ENCODE peak calls at places on chromosomes 13 and 19, in ten cellular contexts. A is hepatocyte, L is GM23338, U is K562, T is PC-3, F is mammary epithelial cell, W is HCT116, X is GM12878, K is H1, I is SK-N-MC. B is an unnamed sample.

GRCh38 chr13:99467764-99468163 is 33.5 kb upstream of the TM9SF2 start:
- DNase-seq in A (peak), L (no peak), U (no peak), T (peak), F (peak), W (no peak), X (no peak), K (no peak), I (no peak), B (peak)

GRCh38 chr19:39430675-39431593 is 4.8 kb downstream of the RPS16 start:
- DNase-seq in A (peak), L (peak), U (peak), T (peak), F (peak), W (peak), X (no peak), K (no peak), I (no peak), B (peak)

GRCh38 chr19:16188521-16188920 is 3.3 kb downstream of the FAM32A start:
- DNase-seq in A (no peak), L (no peak), U (no peak), T (no peak), F (no peak), W (no peak), X (no peak), K (no peak), I (no peak), B (no peak)

GRCh38 chr19:40609561-40610395 is 8.6 kb downstream of the LTBP4 start:
- DNase-seq in A (peak), L (peak), U (peak), T (no peak), F (peak), W (peak), X (peak), K (no peak), I (no peak), B (peak)

GRCh38 chr13:20616059-20616797 is 49.3 kb downstream of the IFT88 start:
- DNase-seq in A (no peak), L (no peak), U (no peak), T (peak), F (peak), W (no peak), X (no peak), K (no peak), I (no peak), B (peak)

GRCh38 chr19:679418-680286 is 3.5 kb downstream of the FSTL3 start:
- DNase-seq in A (peak), L (peak), U (peak), T (peak), F (peak), W (no peak), X (no peak), K (no peak), I (no peak), B (peak)

GRCh38 chr13:98539655-98540054 is 37.3 kb downstream of the STK24 start:
- DNase-seq in A (no peak), L (no peak), U (no peak), T (no peak), F (no peak), W (no peak), X (no peak), K (no peak), I (no peak), B (peak)

GRCh38 chr13:51765142-51765515 is 38.8 kb downstream of the DHRS12 start:
- DNase-seq in A (no peak), L (no peak), U (no peak), T (no peak), F (no peak), W (no peak), X (no peak), K (no peak), I (no peak), B (no peak)

GRCh38 chr13:32035701-32036100 is 4.1 kb downstream of the FRY start:
- DNase-seq in A (no peak), L (no peak), U (no peak), T (no peak), F (no peak), W (no peak), X (no peak), K (no peak), I (no peak), B (no peak)

GRCh38 chr13:40187324-40187795 is 479.1 kb downstream of the FOXO1 start:
- DNase-seq in A (no peak), L (peak), U (no peak), T (no peak), F (no peak), W (no peak), X (no peak), K (no peak), I (no peak), B (no peak)

GRCh38 chr19:16383584-16384161 is 59.0 kb downstream of the KLF2 start:
- DNase-seq in A (no peak), L (no peak), U (no peak), T (no peak), F (no peak), W (no peak), X (no peak), K (no peak), I (no peak), B (no peak)

GRCh38 chr19:1027953-1028902 is 1.8 kb downstream of the CNN2 start:
- DNase-seq in A (peak), L (peak), U (peak), T (peak), F (peak), W (peak), X (no peak), K (no peak), I (no peak), B (peak)

GRCh38 chr13:70104481-70104880 is 3.1 kb upstream of the ATXN8OS start:
- DNase-seq in A (no peak), L (no peak), U (no peak), T (no peak), F (no peak), W (no peak), X (no peak), K (no peak), I (no peak), B (no peak)

GRCh38 chr19:5547881-5548280 is 19.9 kb downstream of the TINCR start:
- DNase-seq in A (peak), L (peak), U (peak), T (peak), F (peak), W (no peak), X (no peak), K (no peak), I (no peak), B (no peak)

GRCh38 chr13:65330691-65331090 is 1899.4 kb downstream of the PCDH9 start:
- DNase-seq in A (no peak), L (no peak), U (no peak), T (no peak), F (no peak), W (no peak), X (no peak), K (no peak), I (no peak), B (no peak)

GRCh38 chr13:37646531-37646930 is 48.0 kb upstream of the POSTN start:
- DNase-seq in A (no peak), L (no peak), U (no peak), T (no peak), F (no peak), W (no peak), X (no peak), K (no peak), I (no peak), B (no peak)

GRCh38 chr19:10805075-10805757 is 30.8 kb downstream of the TMED1 start:
- DNase-seq in A (no peak), L (no peak), U (no peak), T (no peak), F (no peak), W (no peak), X (no peak), K (no peak), I (no peak), B (no peak)

GRCh38 chr19:29681422-29682235 is 16.4 kb downstream of the PLEKHF1 start:
- DNase-seq in A (no peak), L (no peak), U (no peak), T (no peak), F (no peak), W (no peak), X (no peak), K (no peak), I (no peak), B (peak)

GRCh38 chr13:88483202-88483601 is 812.0 kb downstream of the SLITRK5 start:
- DNase-seq in A (no peak), L (no peak), U (no peak), T (no peak), F (no peak), W (no peak), X (no peak), K (no peak), I (no peak), B (no peak)

GRCh38 chr13:24618219-24618955 is 61.8 kb upstream of the ATP12A start:
- DNase-seq in A (no peak), L (no peak), U (no peak), T (no peak), F (no peak), W (no peak), X (peak), K (no peak), I (no peak), B (peak)

GRCh38 chr19:3171894-3172679 is 6.5 kb upstream of the S1PR4 start:
- DNase-seq in A (peak), L (no peak), U (no peak), T (peak), F (peak), W (no peak), X (no peak), K (no peak), I (no peak), B (no peak)

GRCh38 chr13:47337781-47338507 is 441.1 kb upstream of the HTR2A start:
- DNase-seq in A (peak), L (peak), U (no peak), T (no peak), F (no peak), W (no peak), X (no peak), K (no peak), I (no peak), B (peak)

GRCh38 chr19:44745386-44745831 is 3.1 kb upstream of the BCL3 start:
- DNase-seq in A (peak), L (peak), U (peak), T (peak), F (peak), W (peak), X (no peak), K (no peak), I (no peak), B (peak)

GRCh38 chr13:20360835-20361412 is 128.8 kb upstream of the GJB6 start:
- DNase-seq in A (no peak), L (no peak), U (no peak), T (no peak), F (no peak), W (no peak), X (no peak), K (no peak), I (no peak), B (peak)

GRCh38 chr13:21537105-21537504 is 66.9 kb downstream of the MICU2 start:
- DNase-seq in A (no peak), L (no peak), U (peak), T (no peak), F (no peak), W (no peak), X (no peak), K (no peak), I (no peak), B (peak)

GRCh38 chr19:36528921-36529518 is 949 bp upstream of the ZNF260 start:
- DNase-seq in A (peak), L (peak), U (peak), T (no peak), F (peak), W (no peak), X (peak), K (no peak), I (no peak), B (no peak)

GRCh38 chr13:107864543-107865460 is 350.5 kb downstream of the LIG4 start:
- DNase-seq in A (peak), L (peak), U (peak), T (peak), F (peak), W (no peak), X (no peak), K (no peak), I (peak), B (peak)

GRCh38 chr19:55304279-55304978 is 20.6 kb downstream of the BRSK1 start:
- DNase-seq in A (peak), L (peak), U (peak), T (peak), F (peak), W (no peak), X (no peak), K (no peak), I (no peak), B (peak)

GRCh38 chr19:13207237-13208130 is 57.3 kb downstream of the IER2 start:
- DNase-seq in A (peak), L (peak), U (no peak), T (no peak), F (no peak), W (no peak), X (no peak), K (no peak), I (no peak), B (no peak)

GRCh38 chr13:59274958-59275727 is 888.6 kb downstream of the DIAPH3 start:
- DNase-seq in A (no peak), L (no peak), U (no peak), T (no peak), F (no peak), W (no peak), X (peak), K (no peak), I (no peak), B (no peak)

GRCh38 chr19:1755467-1756155 is 2.3 kb downstream of the ONECUT3 start:
- DNase-seq in A (no peak), L (no peak), U (no peak), T (no peak), F (no peak), W (no peak), X (no peak), K (no peak), I (no peak), B (no peak)

GRCh38 chr19:30696514-30696913 is 324.3 kb downstream of the ZNF536 start:
- DNase-seq in A (peak), L (peak), U (peak), T (no peak), F (no peak), W (no peak), X (no peak), K (peak), I (no peak), B (no peak)

DNA sequence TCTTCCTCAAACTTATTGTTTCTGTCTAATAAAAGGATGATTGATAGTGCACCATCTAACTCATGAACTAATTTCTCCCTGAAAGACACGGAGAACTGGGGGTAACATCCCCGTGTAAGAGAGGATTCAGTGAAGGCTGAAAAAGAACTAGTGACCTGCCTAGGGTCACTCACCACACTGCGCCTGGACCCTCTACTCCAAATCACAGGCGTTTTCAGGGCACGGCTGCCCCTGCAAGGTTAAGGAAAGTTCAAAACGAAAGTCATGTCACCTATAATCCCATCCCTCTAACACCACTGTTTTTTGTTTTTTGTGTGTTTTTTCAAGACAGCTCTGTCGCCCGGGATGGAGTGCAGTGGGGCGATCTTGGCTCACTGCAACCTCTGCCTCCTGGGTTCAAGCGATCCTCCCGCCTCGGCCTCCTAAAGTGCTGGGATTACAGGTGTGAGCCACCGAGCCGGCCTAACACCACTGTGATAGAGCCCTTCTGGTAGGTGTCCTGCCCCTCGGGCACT is 8.7 kb downstream of the URAD start:
- DNase-seq in A (no peak), L (no peak), U (no peak), T (no peak), F (no peak), W (no peak), X (no peak), K (no peak), I (no peak), B (no peak)
- TF ChIP-seq EZH2 in A (peak), L (peak), U (no peak), T (no peak), F (peak), W (no peak), X (no peak), K (peak), I (no peak), B (peak)

DNA sequence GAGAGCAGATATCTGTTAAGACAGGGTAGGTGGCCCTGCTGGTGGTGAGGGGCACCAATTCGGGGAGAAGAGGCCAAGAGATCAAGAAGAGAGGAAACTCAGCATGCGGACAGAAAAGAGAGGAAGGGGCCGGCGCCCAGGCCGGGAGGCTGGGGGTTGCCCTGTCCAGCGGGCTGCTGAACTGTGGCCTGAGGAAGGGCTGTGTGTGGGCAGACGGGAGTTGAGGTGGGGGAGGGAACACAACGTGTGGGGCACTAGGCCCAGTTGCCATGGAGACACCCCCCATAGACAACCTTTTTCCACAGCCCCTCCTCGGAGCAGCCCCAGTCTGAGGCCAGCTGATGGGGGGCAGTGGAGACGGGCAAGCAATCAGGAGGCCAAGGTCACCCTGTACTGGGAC is 2.5 kb upstream of the CACNG8 start:
- DNase-seq in A (no peak), L (peak), U (no peak), T (no peak), F (no peak), W (no peak), X (no peak), K (no peak), I (no peak), B (no peak)
- TF ChIP-seq EZH2 in A (no peak), L (no peak), U (no peak), T (no peak), F (no peak), W (no peak), X (no peak), K (no peak), I (no peak), B (no peak)

GRCh38 chr19:48493718-48494515 is 17.7 kb downstream of the LMTK3 start:
- DNase-seq in A (no peak), L (peak), U (no peak), T (no peak), F (no peak), W (no peak), X (no peak), K (no peak), I (no peak), B (no peak)
- TF ChIP-seq EZH2 in A (no peak), L (no peak), U (no peak), T (no peak), F (no peak), W (no peak), X (no peak), K (no peak), I (no peak), B (peak)

GRCh38 chr13:27905650-27906049 is 14.2 kb upstream of the PDX1 start:
- DNase-seq in A (no peak), L (no peak), U (no peak), T (no peak), F (no peak), W (no peak), X (no peak), K (no peak), I (peak), B (no peak)
- TF ChIP-seq EZH2 in A (no peak), L (no peak), U (no peak), T (no peak), F (no peak), W (no peak), X (no peak), K (no peak), I (no peak), B (no peak)

DNA sequence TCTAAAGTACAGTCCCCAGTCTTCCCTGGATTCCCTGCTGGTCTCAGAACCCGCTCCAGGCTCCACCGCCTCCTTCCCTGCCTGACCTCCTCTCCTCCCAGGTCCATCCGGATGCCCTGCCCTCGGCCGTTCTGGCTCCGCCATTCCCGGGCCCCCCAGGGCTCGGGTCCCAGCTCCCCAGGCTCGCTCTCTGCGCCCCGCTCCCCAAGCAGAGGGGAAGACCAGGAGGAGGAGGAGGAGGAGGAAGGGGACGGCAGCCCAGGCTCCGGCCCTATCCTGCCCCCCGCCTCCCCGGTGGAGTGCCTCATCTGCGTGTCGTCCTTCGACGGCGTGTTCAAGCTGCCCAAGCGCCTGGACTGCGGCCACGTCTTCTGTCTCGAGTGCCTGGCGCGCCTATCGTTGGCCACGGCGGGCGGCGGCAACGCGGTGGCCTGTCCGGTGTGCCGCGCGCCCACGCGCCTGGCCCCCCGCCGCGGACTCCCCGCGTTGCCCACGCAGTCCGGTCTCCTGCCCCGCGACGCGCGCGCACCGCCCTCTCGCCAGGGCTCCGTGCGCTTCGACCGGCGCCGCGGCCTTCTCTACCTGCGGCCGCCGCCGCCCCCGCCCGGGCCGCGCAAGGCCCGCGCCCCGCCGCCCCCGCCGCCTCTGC is 647 bp downstream of the RNF225 start:
- DNase-seq in A (peak), L (peak), U (no peak), T (no peak), F (no peak), W (no peak), X (no peak), K (no peak), I (no peak), B (no peak)
- TF ChIP-seq EZH2 in A (no peak), L (no peak), U (no peak), T (no peak), F (no peak), W (no peak), X (no peak), K (no peak), I (no peak), B (no peak)